ENCODE peak calls at places on chromosomes 13 and 19, in four cellular contexts. One of them, this sample, is unnamed.
A peak's percentile ranks its signal among the peaks of the same experiment; 100 is the strongest.

GRCh38 chr13:79226250-79226649 is 179.8 kb downstream of the RBM26 start:
- DNase-seq in ovary: no peak
- DNase-seq in body of pancreas: no peak
- DNase-seq in adrenal gland: no peak
- DNase-seq in this sample: no peak

GRCh38 chr13:25965596-25965995 is 86.2 kb downstream of the SHISA2 start:
- DNase-seq in body of pancreas: no peak
- DNase-seq in adrenal gland: no peak
- DNase-seq in ovary: no peak
- DNase-seq in this sample: no peak

GRCh38 chr19:49380391-49380790 is 7.7 kb upstream of the KASH5 start:
- DNase-seq in adrenal gland: no peak
- DNase-seq in ovary: no peak
- DNase-seq in body of pancreas: no peak
- DNase-seq in this sample: no peak

GRCh38 chr19:5578094-5578846 is 10.5 kb upstream of the TINCR start:
- DNase-seq in ovary: peak; percentile 64
- DNase-seq in body of pancreas: peak; percentile 75
- DNase-seq in adrenal gland: peak; percentile 54
- DNase-seq in this sample: peak; percentile 31

GRCh38 chr19:40225440-40226305 is 816 bp downstream of the CCNP start:
- DNase-seq in ovary: no peak
- DNase-seq in body of pancreas: no peak
- DNase-seq in adrenal gland: no peak
- DNase-seq in this sample: no peak

GRCh38 chr13:113977976-113978375 is 4.1 kb upstream of the C13orf46 start:
- DNase-seq in ovary: no peak
- DNase-seq in body of pancreas: no peak
- DNase-seq in adrenal gland: no peak
- DNase-seq in this sample: no peak

GRCh38 chr13:99875391-99875790 is 96.2 kb downstream of the ZIC5 start:
- DNase-seq in adrenal gland: no peak
- DNase-seq in ovary: no peak
- DNase-seq in body of pancreas: no peak
- DNase-seq in this sample: no peak

GRCh38 chr19:50187937-50188336 is 15.5 kb upstream of the MYH14 start:
- DNase-seq in adrenal gland: no peak
- DNase-seq in body of pancreas: no peak
- DNase-seq in ovary: no peak
- DNase-seq in this sample: no peak

GRCh38 chr19:46717034-46717715 is at the start of gene PRKD2:
- DNase-seq in body of pancreas: peak; percentile 90
- DNase-seq in adrenal gland: peak; percentile 91
- DNase-seq in ovary: peak; percentile 94
- DNase-seq in this sample: peak; percentile 82

GRCh38 chr13:36712785-36713184 is 39.0 kb downstream of the SERTM1 start:
- DNase-seq in adrenal gland: no peak
- DNase-seq in ovary: peak; percentile 28
- DNase-seq in body of pancreas: no peak
- DNase-seq in this sample: no peak

GRCh38 chr13:24274452-24274971 is 34.9 kb upstream of the C1QTNF9 start:
- DNase-seq in adrenal gland: peak; percentile 33
- DNase-seq in ovary: peak; percentile 54
- DNase-seq in body of pancreas: no peak
- DNase-seq in this sample: no peak

GRCh38 chr13:25529425-25529824 is 157.7 kb downstream of the ATP8A2 start:
- DNase-seq in body of pancreas: no peak
- DNase-seq in ovary: no peak
- DNase-seq in adrenal gland: no peak
- DNase-seq in this sample: no peak

GRCh38 chr13:32647926-32648325 is 61.7 kb downstream of the PDS5B start:
- DNase-seq in adrenal gland: no peak
- DNase-seq in body of pancreas: no peak
- DNase-seq in ovary: no peak
- DNase-seq in this sample: no peak

GRCh38 chr13:30751183-30751933 is 16.0 kb downstream of the ALOX5AP start:
- DNase-seq in adrenal gland: no peak
- DNase-seq in body of pancreas: peak; percentile 19
- DNase-seq in ovary: no peak
- DNase-seq in this sample: no peak

GRCh38 chr19:47253970-47254369 is 2.4 kb upstream of the CCDC9 start:
- DNase-seq in ovary: no peak
- DNase-seq in adrenal gland: no peak
- DNase-seq in body of pancreas: no peak
- DNase-seq in this sample: no peak

GRCh38 chr13:29954082-29955043 is 103.9 kb upstream of the UBL3 start:
- DNase-seq in body of pancreas: no peak
- DNase-seq in ovary: no peak
- DNase-seq in adrenal gland: no peak
- DNase-seq in this sample: no peak

GRCh38 chr19:47107201-47107952 is 6.2 kb downstream of the ZC3H4 start:
- DNase-seq in ovary: no peak
- DNase-seq in adrenal gland: peak; percentile 33
- DNase-seq in body of pancreas: peak; percentile 44
- DNase-seq in this sample: no peak

GRCh38 chr13:39777527-39778061 is 122.1 kb downstream of the COG6 start:
- DNase-seq in ovary: no peak
- DNase-seq in adrenal gland: peak; percentile 21
- DNase-seq in body of pancreas: no peak
- DNase-seq in this sample: no peak

GRCh38 chr13:60591348-60591747 is 194.3 kb downstream of the TDRD3 start:
- DNase-seq in adrenal gland: no peak
- DNase-seq in body of pancreas: no peak
- DNase-seq in ovary: no peak
- DNase-seq in this sample: no peak

GRCh38 chr13:24894277-24894971 is 130.5 kb downstream of the RNF17 start:
- DNase-seq in body of pancreas: no peak
- DNase-seq in ovary: no peak
- DNase-seq in adrenal gland: no peak
- DNase-seq in this sample: no peak

GRCh38 chr13:73715910-73716257 is 418.3 kb downstream of the KLF12 start:
- DNase-seq in body of pancreas: no peak
- DNase-seq in adrenal gland: no peak
- DNase-seq in ovary: no peak
- DNase-seq in this sample: no peak

GRCh38 chr19:16895467-16896097 is 6.8 kb downstream of the F2RL3 start:
- DNase-seq in adrenal gland: no peak
- DNase-seq in ovary: peak; percentile 64
- DNase-seq in body of pancreas: no peak
- DNase-seq in this sample: no peak

GRCh38 chr19:46574533-46574932 is 26.6 kb upstream of the CALM3 start:
- DNase-seq in adrenal gland: no peak
- DNase-seq in ovary: no peak
- DNase-seq in body of pancreas: no peak
- DNase-seq in this sample: no peak

GRCh38 chr19:3073159-3073563 is 10.9 kb upstream of the TLE5 start:
- DNase-seq in body of pancreas: peak; percentile 45
- DNase-seq in adrenal gland: no peak
- DNase-seq in ovary: peak; percentile 63
- DNase-seq in this sample: peak; percentile 66

DNA sequence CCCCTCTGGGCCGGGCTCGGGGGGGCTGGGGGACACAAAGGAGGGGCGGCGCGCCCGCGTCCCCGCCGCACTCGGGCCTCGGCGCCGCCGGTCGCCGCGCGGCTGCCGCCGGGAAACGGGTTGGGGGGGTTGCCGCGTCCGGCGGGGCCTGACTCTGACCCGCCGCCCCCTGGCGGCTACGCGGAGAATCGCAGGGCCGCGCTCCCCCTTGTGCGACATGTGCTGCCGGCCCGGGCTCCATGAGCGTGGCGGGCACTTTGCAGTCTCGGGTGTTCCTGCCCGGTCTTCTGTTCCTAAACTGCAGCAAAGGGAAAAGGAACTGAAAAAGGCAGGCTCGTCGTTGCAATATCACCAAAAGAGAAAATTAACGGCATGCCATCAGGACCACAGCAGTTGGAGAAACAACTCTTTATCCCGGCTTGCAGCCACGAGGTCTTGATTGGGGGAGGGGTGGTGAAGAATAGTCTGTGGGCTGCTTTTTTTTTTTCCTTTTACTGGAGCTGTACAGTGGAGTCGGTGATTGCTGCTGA is 1.5 kb downstream of the MIR17HG start:
- DNase-seq in body of pancreas: peak; percentile 97
- DNase-seq in ovary: peak; percentile 91
- DNase-seq in adrenal gland: peak; percentile 92
- DNase-seq in this sample: peak; percentile 88
- TF ChIP-seq POLR2A in body of pancreas: no peak
- TF ChIP-seq POLR2A in ovary: peak; percentile 23
- TF ChIP-seq POLR2A in adrenal gland: no peak
- TF ChIP-seq POLR2A in this sample: peak; percentile 70

GRCh38 chr19:35267818-35268545 is 780 bp upstream of the USF2 start:
- DNase-seq in adrenal gland: peak; percentile 74
- DNase-seq in body of pancreas: peak; percentile 78
- DNase-seq in ovary: peak; percentile 78
- DNase-seq in this sample: peak; percentile 67

GRCh38 chr19:35264281-35265125 is 4.3 kb upstream of the USF2 start:
- DNase-seq in adrenal gland: no peak
- DNase-seq in ovary: no peak
- DNase-seq in body of pancreas: peak; percentile 3
- DNase-seq in this sample: no peak

GRCh38 chr19:35266904-35267817 is 1.6 kb upstream of the USF2 start:
- DNase-seq in adrenal gland: peak; percentile 65
- DNase-seq in ovary: peak; percentile 70
- DNase-seq in body of pancreas: peak; percentile 59
- DNase-seq in this sample: peak; percentile 54

GRCh38 chr19:35265126-35265995 is 3.4 kb upstream of the USF2 start:
- DNase-seq in body of pancreas: peak; percentile 62
- DNase-seq in adrenal gland: peak; percentile 81
- DNase-seq in ovary: no peak
- DNase-seq in this sample: peak; percentile 50

DNA sequence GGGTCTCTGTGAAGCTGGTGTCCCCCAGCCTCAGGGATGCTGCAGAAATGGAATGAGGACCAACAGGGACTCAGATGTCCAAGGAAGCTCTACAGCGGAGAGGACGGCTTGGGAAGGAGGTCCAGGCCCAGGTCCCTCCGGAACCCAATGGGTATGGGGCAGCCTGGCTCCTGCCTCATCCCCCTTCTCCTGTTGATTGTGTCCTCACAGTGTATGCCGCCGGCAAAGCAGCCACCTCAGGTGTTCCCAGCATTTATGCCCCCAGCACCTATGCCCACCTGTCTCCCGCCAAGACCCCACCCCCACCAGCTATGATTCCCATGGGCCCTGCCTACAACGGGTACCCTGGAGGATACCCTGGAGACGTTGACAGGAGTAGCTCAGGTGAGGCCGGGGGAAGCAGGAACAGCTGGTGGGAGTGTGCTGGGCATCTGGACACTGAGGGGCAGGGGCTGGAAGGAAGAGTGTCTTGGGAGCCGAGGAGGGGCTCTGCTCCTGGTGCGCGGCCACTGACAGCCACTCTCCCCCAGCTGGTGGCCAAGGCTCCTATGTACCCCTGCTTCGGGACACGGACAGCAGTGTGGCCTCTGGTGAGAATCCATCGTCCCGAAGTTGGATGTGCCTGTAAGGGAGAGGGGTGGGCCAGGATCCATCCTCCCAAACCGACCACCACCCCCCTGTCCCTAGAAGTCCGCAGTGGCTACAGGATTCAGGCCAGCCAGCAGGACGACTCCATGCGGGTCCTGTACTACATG is 2.4 kb upstream of the USF2 start:
- DNase-seq in adrenal gland: peak; percentile 28
- DNase-seq in body of pancreas: peak; percentile 6
- DNase-seq in ovary: peak; percentile 51
- DNase-seq in this sample: no peak
- H3K4me3 ChIP-seq in adrenal gland: peak overlapping the region; percentile 81
- H3K4me3 ChIP-seq in body of pancreas: no peak overlapping the region
- H3K4me3 ChIP-seq in ovary: peak overlapping the region; percentile 73
- H3K4me3 ChIP-seq in this sample: peak overlapping the region; percentile 98

DNA sequence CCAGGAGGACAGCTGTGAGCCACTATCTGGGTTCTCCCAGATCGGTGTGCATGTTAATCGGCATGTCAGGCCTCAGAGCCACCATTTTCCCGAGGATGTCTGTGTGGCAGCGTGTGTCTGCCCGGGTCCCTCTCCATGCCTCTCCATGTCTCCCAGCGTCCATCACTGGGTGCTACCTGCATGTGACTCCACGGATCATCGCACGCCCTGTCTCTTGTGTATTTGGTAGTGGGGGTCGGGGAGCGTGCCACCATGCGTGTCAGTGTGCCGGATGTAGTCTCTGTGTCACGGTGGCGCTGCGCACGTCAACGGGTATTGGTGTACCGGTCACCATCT is 5.9 kb downstream of the NFIX start:
- DNase-seq in ovary: peak; percentile 36
- DNase-seq in adrenal gland: no peak
- DNase-seq in body of pancreas: no peak
- DNase-seq in this sample: no peak
- H3K4me1 ChIP-seq in ovary: peaks cover 26% of the 10 kb centered on the region
- H3K4me1 ChIP-seq in adrenal gland: peaks cover 8% of the 10 kb centered on the region
- H3K4me1 ChIP-seq in body of pancreas: peaks cover 44% of the 10 kb centered on the region
- H3K4me1 ChIP-seq in this sample: peaks cover 90% of the 10 kb centered on the region

GRCh38 chr19:37692956-37693660 is 26.5 kb downstream of the ZNF607 start:
- DNase-seq in body of pancreas: no peak
- DNase-seq in ovary: no peak
- DNase-seq in adrenal gland: no peak
- DNase-seq in this sample: no peak

GRCh38 chr19:37695144-37695899 is 24.2 kb downstream of the ZNF607 start:
- DNase-seq in adrenal gland: no peak
- DNase-seq in ovary: no peak
- DNase-seq in body of pancreas: no peak
- DNase-seq in this sample: no peak

GRCh38 chr19:37691881-37692504 is 27.6 kb downstream of the ZNF607 start:
- DNase-seq in adrenal gland: peak; percentile 86
- DNase-seq in ovary: peak; percentile 85
- DNase-seq in body of pancreas: peak; percentile 68
- DNase-seq in this sample: peak; percentile 41
- TF ChIP-seq POLR2A in adrenal gland: peak; percentile 74
- TF ChIP-seq POLR2A in ovary: no peak
- TF ChIP-seq POLR2A in body of pancreas: no peak
- TF ChIP-seq POLR2A in this sample: no peak

GRCh38 chr19:36111200-36111539 is 227 bp downstream of the OVOL3 start:
- DNase-seq in adrenal gland: no peak
- DNase-seq in body of pancreas: no peak
- DNase-seq in ovary: no peak
- DNase-seq in this sample: no peak
- H3K4me3 ChIP-seq in adrenal gland: no peak overlapping the region
- H3K4me3 ChIP-seq in body of pancreas: no peak overlapping the region
- H3K4me3 ChIP-seq in ovary: no peak overlapping the region
- H3K4me3 ChIP-seq in this sample: no peak overlapping the region

GRCh38 chr19:18487576-18488402 is 34.1 kb downstream of the ELL start:
- DNase-seq in ovary: no peak
- DNase-seq in adrenal gland: no peak
- DNase-seq in body of pancreas: no peak
- DNase-seq in this sample: no peak

GRCh38 chr19:18488403-18488723 is 33.5 kb downstream of the ELL start:
- DNase-seq in adrenal gland: no peak
- DNase-seq in ovary: no peak
- DNase-seq in body of pancreas: peak; percentile 40
- DNase-seq in this sample: no peak

GRCh38 chr19:18490719-18491118 is 31.2 kb downstream of the ELL start:
- DNase-seq in ovary: no peak
- DNase-seq in body of pancreas: no peak
- DNase-seq in adrenal gland: no peak
- DNase-seq in this sample: no peak

GRCh38 chr19:18489627-18490184 is 32.2 kb downstream of the ELL start:
- DNase-seq in adrenal gland: no peak
- DNase-seq in ovary: no peak
- DNase-seq in body of pancreas: no peak
- DNase-seq in this sample: no peak

GRCh38 chr19:18488838-18489626 is 32.8 kb downstream of the ELL start:
- DNase-seq in ovary: no peak
- DNase-seq in adrenal gland: no peak
- DNase-seq in body of pancreas: peak; percentile 90
- DNase-seq in this sample: no peak
- H3K4me1 ChIP-seq in ovary: peaks cover 25% of the 10 kb centered on the region
- H3K4me1 ChIP-seq in adrenal gland: peaks cover 35% of the 10 kb centered on the region
- H3K4me1 ChIP-seq in body of pancreas: peaks cover 76% of the 10 kb centered on the region
- H3K4me1 ChIP-seq in this sample: peaks cover 87% of the 10 kb centered on the region

This sample was measured in gastrocnemius medialis.